ENCODE peak calls at places on chromosome 5, in nine cellular contexts. I is epithelial cell of esophagus, H is cardiac fibroblast, U is tibial artery, P is fibroblast of lung, M is stomach, F is fibroblast of mammary gland, Q is coronary artery, N is breast epithelium. L is an unnamed sample.

GRCh38 chr5:32767948-32768427 is 56.9 kb downstream of the NPR3 start:
- DNase-seq in I (peak; percentile 99), H (peak; percentile 80), U (peak; percentile 57), P (peak; percentile 86), M (no peak), F (peak; percentile 99), Q (no peak), N (no peak), L (no peak)

GRCh38 chr5:109921735-109922395 is 232.1 kb downstream of the MAN2A1 start:
- DNase-seq in I (no peak), H (peak; percentile 26), U (no peak), P (peak; percentile 32), M (peak; percentile 75), F (no peak), Q (no peak), N (no peak), L (no peak)

GRCh38 chr5:11863920-11864319 is 40.3 kb downstream of the CTNND2 start:
- DNase-seq in I (no peak), H (no peak), U (no peak), P (no peak), M (no peak), F (no peak), Q (no peak), N (no peak), L (no peak)

GRCh38 chr5:122312670-122312988 is 592 bp downstream of the SNCAIP start:
- DNase-seq in I (peak; percentile 15), H (peak; percentile 34), U (peak; percentile 36), P (peak; percentile 51), M (no peak), F (peak; percentile 26), Q (peak; percentile 76), N (no peak), L (no peak)

GRCh38 chr5:74109344-74109743 is 483.3 kb downstream of the ARHGEF28 start:
- DNase-seq in I (no peak), H (no peak), U (no peak), P (no peak), M (no peak), F (no peak), Q (no peak), N (no peak), L (no peak)

GRCh38 chr5:79512692-79513518 is 1.0 kb downstream of the HOMER1 start:
- DNase-seq in I (peak; percentile 36), H (peak; percentile 34), U (no peak), P (peak; percentile 54), M (no peak), F (peak; percentile 20), Q (no peak), N (no peak), L (no peak)

GRCh38 chr5:36417668-36418067 is 116.0 kb upstream of the RANBP3L start:
- DNase-seq in I (no peak), H (no peak), U (no peak), P (no peak), M (no peak), F (no peak), Q (no peak), N (no peak), L (no peak)

GRCh38 chr5:64340293-64340692 is 165.5 kb upstream of the RGS7BP start:
- DNase-seq in I (peak; percentile 30), H (no peak), U (no peak), P (no peak), M (no peak), F (no peak), Q (no peak), N (no peak), L (no peak)

GRCh38 chr5:24381861-24382460 is 262.8 kb downstream of the CDH10 start:
- DNase-seq in I (peak; percentile 2), H (no peak), U (no peak), P (peak; percentile 51), M (no peak), F (no peak), Q (no peak), N (no peak), L (no peak)

GRCh38 chr5:157113007-157113406 is 4.2 kb upstream of the HAVCR2 start:
- DNase-seq in I (no peak), H (peak; percentile 42), U (no peak), P (no peak), M (no peak), F (peak; percentile 57), Q (no peak), N (no peak), L (no peak)

GRCh38 chr5:95080456-95080855 is 204.4 kb downstream of the MCTP1 start:
- DNase-seq in I (no peak), H (no peak), U (no peak), P (peak; percentile 6), M (no peak), F (no peak), Q (no peak), N (no peak), L (no peak)

GRCh38 chr5:113902917-113903681 is 389.6 kb downstream of the YTHDC2 start:
- DNase-seq in I (no peak), H (no peak), U (no peak), P (no peak), M (no peak), F (no peak), Q (no peak), N (no peak), L (no peak)

GRCh38 chr5:125823572-125823971 is 599.6 kb upstream of the GRAMD2B start:
- DNase-seq in I (peak; percentile 34), H (no peak), U (no peak), P (peak; percentile 69), M (no peak), F (peak; percentile 88), Q (no peak), N (no peak), L (no peak)

GRCh38 chr5:10352404-10353240 is 873 bp upstream of the MARCHF6 start:
- DNase-seq in I (peak; percentile 38), H (no peak), U (no peak), P (peak; percentile 73), M (no peak), F (peak; percentile 44), Q (no peak), N (no peak), L (no peak)

GRCh38 chr5:53643445-53643844 is 83.0 kb downstream of the NDUFS4 start:
- DNase-seq in I (peak; percentile 14), H (no peak), U (no peak), P (peak; percentile 34), M (no peak), F (no peak), Q (no peak), N (no peak), L (no peak)

GRCh38 chr5:173392172-173392571 is 64.0 kb upstream of the STC2 start:
- DNase-seq in I (no peak), H (no peak), U (no peak), P (no peak), M (no peak), F (no peak), Q (no peak), N (no peak), L (no peak)
- H3K4me3 ChIP-seq in I (no peak overlapping the region), H (no peak overlapping the region), U (no peak overlapping the region), P (no peak overlapping the region), M (no peak overlapping the region), F (no peak overlapping the region), Q (no peak overlapping the region), N (no peak overlapping the region), L (no peak overlapping the region)

GRCh38 chr5:88141695-88141979 is 127.0 kb downstream of the TMEM161B start:
- DNase-seq in I (no peak), H (no peak), U (no peak), P (no peak), M (no peak), F (no peak), Q (no peak), N (no peak), L (no peak)
- H3K4me3 ChIP-seq in I (peak overlapping the region; percentile 41), H (no peak overlapping the region), U (peak overlapping the region; percentile 63), P (peak overlapping the region; percentile 61), M (peak overlapping the region; percentile 48), F (peak overlapping the region; percentile 27), Q (peak overlapping the region; percentile 75), N (peak overlapping the region; percentile 50), L (peak overlapping the region; percentile 32)

GRCh38 chr5:75566710-75567309 is 44.4 kb upstream of the ANKDD1B start:
- DNase-seq in I (peak; percentile 90), H (peak; percentile 94), U (no peak), P (peak; percentile 96), M (no peak), F (peak; percentile 95), Q (no peak), N (no peak), L (no peak)

GRCh38 chr5:75571547-75571946 is 39.7 kb upstream of the ANKDD1B start:
- DNase-seq in I (no peak), H (peak; percentile 26), U (no peak), P (no peak), M (no peak), F (no peak), Q (no peak), N (no peak), L (no peak)

GRCh38 chr5:75568202-75568601 is 43.1 kb upstream of the ANKDD1B start:
- DNase-seq in I (no peak), H (no peak), U (no peak), P (no peak), M (no peak), F (no peak), Q (no peak), N (no peak), L (no peak)

DNA sequence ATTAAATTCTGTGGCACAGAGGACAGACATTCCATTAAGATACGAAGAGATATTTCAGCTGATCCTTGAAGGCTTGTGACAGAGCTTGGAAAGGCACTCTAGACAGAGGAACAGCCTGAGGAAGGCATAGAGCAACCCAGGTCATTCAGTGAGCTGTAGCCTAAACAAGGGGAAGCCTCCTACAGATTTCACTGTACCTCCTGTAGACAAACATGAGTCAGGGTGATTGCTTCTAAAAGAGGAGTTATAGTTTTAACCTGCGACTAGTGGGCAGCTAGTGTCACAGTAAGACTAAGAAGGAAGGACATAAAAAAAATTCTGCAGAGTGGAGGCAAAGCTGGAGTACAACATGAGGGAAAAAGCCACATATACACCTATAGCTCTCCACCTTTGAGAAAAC is 43.5 kb upstream of the ANKDD1B start:
- DNase-seq in I (peak; percentile 45), H (peak; percentile 35), U (no peak), P (peak; percentile 67), M (no peak), F (peak; percentile 61), Q (no peak), N (no peak), L (no peak)
- H3K4me3 ChIP-seq in I (no peak overlapping the region), H (no peak overlapping the region), U (no peak overlapping the region), P (no peak overlapping the region), M (no peak overlapping the region), F (no peak overlapping the region), Q (no peak overlapping the region), N (no peak overlapping the region), L (no peak overlapping the region)

DNA sequence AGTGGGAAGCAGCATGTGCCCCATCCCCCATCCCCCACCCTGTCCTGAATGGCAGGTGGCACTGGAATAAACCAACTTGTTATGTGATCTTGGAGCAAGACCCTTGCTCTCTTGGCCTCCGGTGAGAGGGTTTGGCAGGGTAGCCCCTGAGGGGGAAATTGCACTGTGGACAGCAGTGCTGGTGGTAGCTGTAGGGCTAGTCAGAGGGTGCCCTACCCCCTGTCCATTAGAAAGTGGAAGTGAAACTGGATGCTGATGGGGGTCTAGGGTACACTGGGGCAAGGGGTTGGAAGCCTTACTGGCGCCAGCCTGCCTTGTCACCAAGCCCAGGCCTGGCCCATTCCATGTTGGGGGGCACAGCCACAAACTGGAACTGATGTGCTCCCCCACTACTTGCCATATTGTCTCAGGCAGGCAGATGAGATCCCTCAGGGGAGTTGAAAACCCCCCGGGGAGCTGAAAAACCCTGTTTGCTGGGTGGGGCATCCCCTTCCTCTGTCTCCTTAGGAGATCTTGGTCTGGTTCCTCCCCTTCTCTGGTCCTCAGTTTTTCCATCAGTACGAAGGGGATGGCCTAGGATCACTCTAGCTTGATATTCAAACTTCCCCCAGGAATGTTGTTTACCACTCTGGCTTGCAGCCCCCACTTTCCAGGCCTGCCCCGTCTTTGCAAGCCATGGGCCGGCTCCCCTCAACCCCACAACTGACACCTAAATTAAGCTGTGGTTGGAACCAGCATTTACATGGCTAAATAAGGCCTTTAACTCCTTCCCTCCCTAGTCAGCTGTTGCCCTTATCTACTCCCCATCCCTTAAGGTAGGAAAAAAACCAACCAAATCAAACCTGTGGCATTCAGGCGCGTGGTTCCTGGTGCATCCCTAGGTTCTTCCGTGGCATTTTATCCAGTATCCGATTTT is 14.4 kb upstream of the SYNPO start:
- DNase-seq in I (no peak), H (no peak), U (no peak), P (no peak), M (no peak), F (no peak), Q (no peak), N (no peak), L (no peak)
- H3K4me3 ChIP-seq in I (no peak overlapping the region), H (peak overlapping the region; percentile 89), U (peak overlapping the region; percentile 97), P (no peak overlapping the region), M (peak overlapping the region; percentile 87), F (no peak overlapping the region), Q (peak overlapping the region; percentile 99), N (peak overlapping the region; percentile 67), L (no peak overlapping the region)

L was measured in CD8-positive, alpha-beta memory T cell.